ENCODE peak calls at places on chromosomes 6 and 20, in seven cellular contexts. Q, I, A, T, X, K and B are unnamed samples.

GRCh38 chr6:68238097-68238597 is 396.9 kb upstream of the ADGRB3 start:
- DNase-seq in Q (no peak), I (peak), A (no peak), T (no peak), X (no peak), K (no peak), B (no peak)

GRCh38 chr6:127462391-127462790 is 3.2 kb upstream of the KIAA0408 start:
- DNase-seq in Q (no peak), I (no peak), A (no peak), T (no peak), X (no peak), K (no peak), B (no peak)

GRCh38 chr6:7541175-7542064 is at the start of gene DSP:
- DNase-seq in Q (peak), I (peak), A (peak), T (no peak), X (no peak), K (peak), B (peak)

GRCh38 chr20:43983359-43983758 is 68.7 kb downstream of the TOX2 start:
- DNase-seq in Q (no peak), I (peak), A (no peak), T (no peak), X (no peak), K (no peak), B (no peak)

GRCh38 chr6:157022022-157022740 is 245.0 kb downstream of the ARID1B start:
- DNase-seq in Q (peak), I (peak), A (no peak), T (no peak), X (no peak), K (peak), B (peak)

GRCh38 chr20:36371391-36371790 is 65.3 kb downstream of the DLGAP4 start:
- DNase-seq in Q (no peak), I (no peak), A (no peak), T (no peak), X (no peak), K (no peak), B (no peak)

GRCh38 chr6:11430036-11430435 is 107.5 kb upstream of the TMEM170B start:
- DNase-seq in Q (no peak), I (no peak), A (no peak), T (no peak), X (no peak), K (no peak), B (no peak)

GRCh38 chr20:38452880-38453624 is 17.9 kb upstream of the SNHG17 start:
- DNase-seq in Q (no peak), I (peak), A (no peak), T (no peak), X (no peak), K (no peak), B (no peak)

GRCh38 chr6:127483399-127484055 is 24.3 kb upstream of the KIAA0408 start:
- DNase-seq in Q (no peak), I (no peak), A (peak), T (no peak), X (no peak), K (no peak), B (no peak)

GRCh38 chr6:70547313-70547712 is 19.4 kb upstream of the SDHAF4 start:
- DNase-seq in Q (peak), I (no peak), A (no peak), T (no peak), X (no peak), K (no peak), B (no peak)

GRCh38 chr20:34989670-34990069 is 34.0 kb downstream of the MYH7B start:
- DNase-seq in Q (no peak), I (no peak), A (no peak), T (no peak), X (no peak), K (no peak), B (no peak)

GRCh38 chr20:20520776-20521175 is 152.9 kb downstream of the INSM1 start:
- DNase-seq in Q (no peak), I (no peak), A (no peak), T (no peak), X (no peak), K (no peak), B (no peak)

GRCh38 chr20:38776363-38776762 is 28.1 kb downstream of the ACTR5 start:
- DNase-seq in Q (no peak), I (no peak), A (no peak), T (no peak), X (no peak), K (no peak), B (no peak)

GRCh38 chr6:170049641-170050491 is 241.0 kb downstream of the DLL1 start:
- DNase-seq in Q (peak), I (no peak), A (no peak), T (no peak), X (no peak), K (no peak), B (no peak)

GRCh38 chr6:127879685-127880084 is 21.2 kb downstream of the THEMIS start:
- DNase-seq in Q (no peak), I (no peak), A (peak), T (no peak), X (no peak), K (no peak), B (no peak)

GRCh38 chr6:66355471-66355870 is 648.4 kb upstream of the EYS start:
- DNase-seq in Q (no peak), I (no peak), A (no peak), T (no peak), X (no peak), K (no peak), B (no peak)

GRCh38 chr6:158642097-158642601 is 2.4 kb downstream of the DYNLT1 start:
- DNase-seq in Q (no peak), I (no peak), A (no peak), T (no peak), X (no peak), K (no peak), B (no peak)

GRCh38 chr6:132298344-132298949 is 102.8 kb downstream of the MOXD1 start:
- DNase-seq in Q (peak), I (peak), A (no peak), T (peak), X (no peak), K (peak), B (peak)

DNA sequence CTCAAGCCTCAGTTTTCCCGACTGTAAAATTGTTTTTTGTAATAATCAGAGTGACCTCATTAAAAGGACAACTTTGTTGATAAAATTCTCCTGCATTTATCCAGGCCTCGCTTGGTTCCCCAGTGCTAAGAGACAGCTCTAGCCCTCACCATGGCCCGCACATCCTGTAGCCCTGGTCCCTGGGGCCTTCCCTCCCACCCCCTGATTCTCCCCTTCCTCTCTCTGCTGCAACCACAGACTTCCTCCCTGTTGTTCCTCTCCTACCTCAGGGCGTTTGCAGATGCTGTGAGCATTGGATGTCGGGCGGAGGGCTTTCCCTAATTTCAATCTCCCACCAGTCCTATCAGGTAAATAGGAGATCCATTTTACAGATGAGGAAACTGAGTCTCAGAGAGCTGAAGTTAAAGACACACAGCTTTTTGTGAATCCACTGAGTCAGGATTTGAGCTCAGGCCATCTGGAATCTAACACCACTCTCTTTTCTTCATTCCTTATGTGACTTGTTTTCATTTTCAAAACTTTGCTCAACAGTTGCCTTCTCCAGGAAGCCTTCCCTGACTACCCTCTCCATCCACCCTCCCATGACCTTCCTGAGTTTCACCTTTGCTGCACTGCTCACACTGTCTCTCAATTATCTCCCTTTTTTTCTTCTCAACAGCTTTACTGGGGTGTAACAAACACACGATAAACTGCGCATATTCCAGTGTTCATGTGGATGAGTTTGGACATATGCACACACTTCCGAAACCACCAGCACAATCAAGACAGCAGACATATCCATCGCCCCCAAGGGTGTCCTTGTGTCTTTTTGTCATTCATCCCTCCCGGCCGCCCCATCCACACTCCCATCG is 107.1 kb downstream of the CEBPB start:
- DNase-seq in Q (no peak), I (no peak), A (no peak), T (no peak), X (no peak), K (no peak), B (no peak)
- TF ChIP-seq SIN3A in Q (no peak), I (no peak), A (no peak), T (no peak), X (no peak), K (no peak), B (no peak)

GRCh38 chr6:79468587-79468986 is 68.6 kb downstream of the LCA5 start:
- DNase-seq in Q (no peak), I (no peak), A (no peak), T (no peak), X (no peak), K (no peak), B (no peak)

GRCh38 chr6:79468116-79468515 is 69.1 kb downstream of the LCA5 start:
- DNase-seq in Q (no peak), I (no peak), A (no peak), T (no peak), X (no peak), K (no peak), B (no peak)

GRCh38 chr6:79467716-79468115 is 69.5 kb downstream of the LCA5 start:
- DNase-seq in Q (peak), I (peak), A (no peak), T (no peak), X (no peak), K (peak), B (no peak)

GRCh38 chr6:79463721-79464120 is 73.5 kb downstream of the LCA5 start:
- DNase-seq in Q (no peak), I (no peak), A (peak), T (no peak), X (no peak), K (peak), B (peak)

DNA sequence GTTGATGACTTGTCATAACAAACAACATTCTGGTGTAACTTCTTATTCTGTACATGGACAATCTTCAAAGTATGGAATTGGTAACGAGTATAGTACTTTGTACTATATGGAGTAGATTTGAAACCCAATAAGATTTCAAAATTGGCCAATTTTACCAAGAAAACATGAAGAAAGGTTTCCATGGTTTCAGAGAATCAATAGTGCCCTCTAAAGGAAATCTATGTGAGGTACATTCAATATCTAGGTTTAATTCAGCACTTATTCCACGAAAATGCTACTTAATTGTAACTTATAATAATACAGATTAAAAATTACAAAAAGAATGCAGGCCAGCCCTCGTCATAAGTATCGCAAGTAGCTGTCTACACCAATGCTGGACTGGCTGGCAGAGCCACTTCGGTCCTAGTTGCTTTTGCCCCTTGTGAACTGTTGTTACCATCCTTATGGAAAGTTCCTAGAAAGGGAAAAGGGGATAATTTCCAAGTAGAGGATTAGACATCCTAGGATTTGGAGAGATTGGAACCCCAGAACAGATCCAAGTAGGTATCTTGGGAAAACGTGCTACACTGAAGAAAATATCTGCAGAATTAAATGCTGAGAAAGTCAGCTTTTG is 70.9 kb downstream of the LCA5 start:
- DNase-seq in Q (peak), I (no peak), A (no peak), T (no peak), X (no peak), K (no peak), B (peak)
- TF ChIP-seq SIN3A in Q (no peak), I (no peak), A (no peak), T (no peak), X (no peak), K (no peak), B (no peak)

GRCh38 chr20:62321521-62321948 is 18.7 kb downstream of the ADRM1 start:
- DNase-seq in Q (peak), I (peak), A (no peak), T (no peak), X (no peak), K (no peak), B (peak)
- TF ChIP-seq SIN3A in Q (no peak), I (no peak), A (no peak), T (no peak), X (no peak), K (no peak), B (no peak)

DNA sequence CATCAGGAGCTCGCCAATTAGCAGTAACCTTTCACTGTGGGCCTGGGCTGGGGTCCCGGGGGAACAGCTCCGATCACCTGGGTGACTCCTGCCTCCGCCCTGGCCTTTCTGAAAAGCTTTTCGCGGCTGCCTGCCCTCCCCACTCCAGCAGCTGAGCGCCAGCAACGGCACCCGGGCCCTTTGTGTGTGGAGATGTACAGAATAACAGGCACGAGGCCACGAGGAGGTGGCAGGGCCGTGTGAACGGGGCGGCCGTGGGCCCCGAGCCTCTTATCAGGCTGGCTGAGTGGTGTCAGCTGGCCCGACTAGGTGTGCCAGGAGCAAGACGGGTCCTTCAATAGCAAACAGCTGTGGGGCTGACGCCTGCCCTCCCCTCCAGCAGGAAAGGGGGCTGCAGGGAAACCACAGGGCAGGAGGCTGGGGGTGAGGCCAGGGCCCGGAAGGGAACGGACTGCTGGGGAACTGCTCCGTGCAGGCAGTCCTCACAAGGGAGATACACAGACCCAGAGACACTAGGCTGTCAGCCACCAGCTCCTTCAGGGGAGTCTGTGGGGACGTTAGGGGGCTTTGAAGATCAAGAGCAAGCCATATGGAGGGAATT is 56.7 kb downstream of the NOL4L start:
- DNase-seq in Q (peak), I (no peak), A (no peak), T (no peak), X (no peak), K (no peak), B (no peak)
- TF ChIP-seq SIN3A in Q (no peak), I (no peak), A (no peak), T (no peak), X (no peak), K (no peak), B (no peak)

GRCh38 chr6:125300992-125301434 is 754 bp downstream of the HDDC2 start:
- DNase-seq in Q (no peak), I (no peak), A (no peak), T (no peak), X (no peak), K (no peak), B (no peak)

GRCh38 chr6:125303512-125303854 is 1.7 kb upstream of the HDDC2 start:
- DNase-seq in Q (no peak), I (peak), A (no peak), T (no peak), X (no peak), K (no peak), B (no peak)

GRCh38 chr6:125299257-125299656 is 2.5 kb downstream of the HDDC2 start:
- DNase-seq in Q (no peak), I (no peak), A (no peak), T (no peak), X (no peak), K (no peak), B (no peak)

GRCh38 chr6:125302840-125303511 is 1.2 kb upstream of the HDDC2 start:
- DNase-seq in Q (no peak), I (peak), A (no peak), T (no peak), X (no peak), K (no peak), B (no peak)

GRCh38 chr6:125301435-125302391 is at the start of gene HDDC2:
- DNase-seq in Q (peak), I (peak), A (no peak), T (no peak), X (no peak), K (peak), B (peak)
- TF ChIP-seq SIN3A in Q (no peak), I (peak), A (peak), T (peak), X (no peak), K (peak), B (peak)

GRCh38 chr20:63344616-63345327 is 16.4 kb downstream of the CHRNA4 start:
- DNase-seq in Q (peak), I (no peak), A (no peak), T (no peak), X (no peak), K (no peak), B (no peak)
- TF ChIP-seq SIN3A in Q (no peak), I (no peak), A (no peak), T (no peak), X (no peak), K (no peak), B (no peak)

GRCh38 chr20:8267009-8267408 is 134.9 kb downstream of the PLCB1 start:
- DNase-seq in Q (no peak), I (no peak), A (no peak), T (no peak), X (no peak), K (no peak), B (no peak)

GRCh38 chr20:8272758-8273157 is 140.7 kb downstream of the PLCB1 start:
- DNase-seq in Q (no peak), I (no peak), A (no peak), T (no peak), X (no peak), K (no peak), B (no peak)

DNA sequence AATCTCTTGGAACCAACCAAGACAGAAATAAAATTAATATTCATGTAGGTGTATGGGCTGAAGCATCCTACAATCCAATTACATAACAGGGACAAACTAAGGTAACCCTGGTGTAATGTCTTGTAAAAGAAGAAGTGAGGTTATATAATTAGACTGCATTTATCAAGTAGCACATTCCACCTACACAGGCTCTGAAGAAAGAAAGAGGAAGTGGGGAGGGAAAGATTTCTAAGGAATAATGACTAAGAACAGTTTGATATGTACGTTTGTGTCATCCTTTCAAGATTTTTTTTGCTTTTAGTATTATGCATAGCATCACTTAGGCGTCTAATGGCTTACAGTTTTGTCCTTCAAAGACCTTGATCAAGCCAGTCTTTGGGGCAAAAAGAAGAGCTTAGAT is 139.7 kb downstream of the PLCB1 start:
- DNase-seq in Q (no peak), I (no peak), A (no peak), T (no peak), X (no peak), K (no peak), B (no peak)
- TF ChIP-seq SIN3A in Q (no peak), I (no peak), A (no peak), T (no peak), X (no peak), K (no peak), B (no peak)

GRCh38 chr20:45593498-45593897 is 14.4 kb upstream of the WFDC8 start:
- DNase-seq in Q (no peak), I (no peak), A (no peak), T (no peak), X (no peak), K (no peak), B (no peak)

GRCh38 chr20:45595235-45595634 is 16.2 kb upstream of the WFDC8 start:
- DNase-seq in Q (no peak), I (no peak), A (no peak), T (no peak), X (no peak), K (no peak), B (no peak)

GRCh38 chr20:45589725-45590124 is 10.6 kb upstream of the WFDC8 start:
- DNase-seq in Q (no peak), I (no peak), A (no peak), T (no peak), X (no peak), K (no peak), B (no peak)

GRCh38 chr20:45588800-45589199 is 9.7 kb upstream of the WFDC8 start:
- DNase-seq in Q (no peak), I (no peak), A (no peak), T (no peak), X (no peak), K (no peak), B (no peak)

GRCh38 chr20:45592574-45593189 is 13.6 kb upstream of the WFDC8 start:
- DNase-seq in Q (peak), I (peak), A (no peak), T (peak), X (no peak), K (peak), B (peak)
- TF ChIP-seq SIN3A in Q (no peak), I (no peak), A (no peak), T (no peak), X (no peak), K (no peak), B (no peak)

GRCh38 chr6:52754443-52754842 is 8.8 kb downstream of the GSTA2 start:
- DNase-seq in Q (no peak), I (no peak), A (no peak), T (no peak), X (no peak), K (no peak), B (no peak)
- TF ChIP-seq SIN3A in Q (no peak), I (no peak), A (no peak), T (no peak), X (no peak), K (no peak), B (no peak)